ENCODE peak calls at places on chromosomes 2 and 18, in seven cellular contexts. One of them, this sample, is unnamed.

GRCh38 chr2:64766841-64767669 is 113.3 kb upstream of the SERTAD2 start:
- DNase-seq in stimulated activated CD8-positive, alpha-beta memory T cell treated with anti-CD3 and anti-CD28 coated beads, Interleukin-4, amount 100 ng/mL, for 1 hour: no peak
- DNase-seq in nucleus accumbens: no peak
- DNase-seq in NCI-H460: no peak
- DNase-seq in CD8-positive, alpha-beta T cell: no peak
- DNase-seq in lung microvascular endothelial cell: peak; percentile 62
- DNase-seq in fibroblast of the conjunctiva: no peak
- DNase-seq in this sample: no peak

GRCh38 chr18:2304378-2305175 is 266.7 kb downstream of the METTL4 start:
- DNase-seq in stimulated activated CD8-positive, alpha-beta memory T cell treated with anti-CD3 and anti-CD28 coated beads, Interleukin-4, amount 100 ng/mL, for 1 hour: no peak
- DNase-seq in nucleus accumbens: no peak
- DNase-seq in NCI-H460: peak; percentile 4
- DNase-seq in CD8-positive, alpha-beta T cell: no peak
- DNase-seq in lung microvascular endothelial cell: peak; percentile 91
- DNase-seq in fibroblast of the conjunctiva: no peak
- DNase-seq in this sample: no peak

GRCh38 chr2:200247494-200247893 is 59.0 kb upstream of the SPATS2L start:
- DNase-seq in stimulated activated CD8-positive, alpha-beta memory T cell treated with anti-CD3 and anti-CD28 coated beads, Interleukin-4, amount 100 ng/mL, for 1 hour: no peak
- DNase-seq in nucleus accumbens: no peak
- DNase-seq in NCI-H460: no peak
- DNase-seq in CD8-positive, alpha-beta T cell: no peak
- DNase-seq in lung microvascular endothelial cell: no peak
- DNase-seq in fibroblast of the conjunctiva: no peak
- DNase-seq in this sample: no peak

GRCh38 chr2:222608081-222608480 is 47.8 kb downstream of the FARSB start:
- DNase-seq in stimulated activated CD8-positive, alpha-beta memory T cell treated with anti-CD3 and anti-CD28 coated beads, Interleukin-4, amount 100 ng/mL, for 1 hour: no peak
- DNase-seq in nucleus accumbens: no peak
- DNase-seq in NCI-H460: no peak
- DNase-seq in CD8-positive, alpha-beta T cell: no peak
- DNase-seq in lung microvascular endothelial cell: no peak
- DNase-seq in fibroblast of the conjunctiva: no peak
- DNase-seq in this sample: no peak

GRCh38 chr2:238453842-238454241 is 27.1 kb downstream of the ASB1 start:
- DNase-seq in stimulated activated CD8-positive, alpha-beta memory T cell treated with anti-CD3 and anti-CD28 coated beads, Interleukin-4, amount 100 ng/mL, for 1 hour: no peak
- DNase-seq in nucleus accumbens: no peak
- DNase-seq in NCI-H460: no peak
- DNase-seq in CD8-positive, alpha-beta T cell: no peak
- DNase-seq in lung microvascular endothelial cell: no peak
- DNase-seq in fibroblast of the conjunctiva: no peak
- DNase-seq in this sample: no peak

GRCh38 chr2:225091336-225091735 is 49.1 kb upstream of the DOCK10 start:
- DNase-seq in stimulated activated CD8-positive, alpha-beta memory T cell treated with anti-CD3 and anti-CD28 coated beads, Interleukin-4, amount 100 ng/mL, for 1 hour: no peak
- DNase-seq in nucleus accumbens: no peak
- DNase-seq in NCI-H460: peak; percentile 64
- DNase-seq in CD8-positive, alpha-beta T cell: no peak
- DNase-seq in lung microvascular endothelial cell: no peak
- DNase-seq in fibroblast of the conjunctiva: peak; percentile 40
- DNase-seq in this sample: no peak

GRCh38 chr2:113156278-113157107 is 17.3 kb upstream of the PSD4 start:
- DNase-seq in stimulated activated CD8-positive, alpha-beta memory T cell treated with anti-CD3 and anti-CD28 coated beads, Interleukin-4, amount 100 ng/mL, for 1 hour: no peak
- DNase-seq in nucleus accumbens: no peak
- DNase-seq in NCI-H460: no peak
- DNase-seq in CD8-positive, alpha-beta T cell: no peak
- DNase-seq in lung microvascular endothelial cell: no peak
- DNase-seq in fibroblast of the conjunctiva: no peak
- DNase-seq in this sample: no peak

GRCh38 chr18:75679347-75679746 is 251.8 kb upstream of the SMIM21 start:
- DNase-seq in stimulated activated CD8-positive, alpha-beta memory T cell treated with anti-CD3 and anti-CD28 coated beads, Interleukin-4, amount 100 ng/mL, for 1 hour: no peak
- DNase-seq in nucleus accumbens: no peak
- DNase-seq in NCI-H460: no peak
- DNase-seq in CD8-positive, alpha-beta T cell: no peak
- DNase-seq in lung microvascular endothelial cell: no peak
- DNase-seq in fibroblast of the conjunctiva: no peak
- DNase-seq in this sample: no peak

GRCh38 chr2:237511885-237512405 is 24.9 kb downstream of the MLPH start:
- DNase-seq in stimulated activated CD8-positive, alpha-beta memory T cell treated with anti-CD3 and anti-CD28 coated beads, Interleukin-4, amount 100 ng/mL, for 1 hour: no peak
- DNase-seq in nucleus accumbens: no peak
- DNase-seq in NCI-H460: no peak
- DNase-seq in CD8-positive, alpha-beta T cell: no peak
- DNase-seq in lung microvascular endothelial cell: no peak
- DNase-seq in fibroblast of the conjunctiva: no peak
- DNase-seq in this sample: no peak

GRCh38 chr18:48938827-48939367 is 11.9 kb downstream of the SMAD7 start:
- DNase-seq in stimulated activated CD8-positive, alpha-beta memory T cell treated with anti-CD3 and anti-CD28 coated beads, Interleukin-4, amount 100 ng/mL, for 1 hour: no peak
- DNase-seq in nucleus accumbens: no peak
- DNase-seq in NCI-H460: no peak
- DNase-seq in CD8-positive, alpha-beta T cell: no peak
- DNase-seq in lung microvascular endothelial cell: no peak
- DNase-seq in fibroblast of the conjunctiva: no peak
- DNase-seq in this sample: no peak

GRCh38 chr2:133422946-133423345 is 145.3 kb downstream of the NCKAP5 start:
- DNase-seq in stimulated activated CD8-positive, alpha-beta memory T cell treated with anti-CD3 and anti-CD28 coated beads, Interleukin-4, amount 100 ng/mL, for 1 hour: no peak
- DNase-seq in nucleus accumbens: no peak
- DNase-seq in NCI-H460: no peak
- DNase-seq in CD8-positive, alpha-beta T cell: no peak
- DNase-seq in lung microvascular endothelial cell: no peak
- DNase-seq in fibroblast of the conjunctiva: no peak
- DNase-seq in this sample: peak; percentile 89

GRCh38 chr2:130336150-130336876 is 6.4 kb upstream of the IMP4 start:
- DNase-seq in stimulated activated CD8-positive, alpha-beta memory T cell treated with anti-CD3 and anti-CD28 coated beads, Interleukin-4, amount 100 ng/mL, for 1 hour: no peak
- DNase-seq in nucleus accumbens: no peak
- DNase-seq in NCI-H460: no peak
- DNase-seq in CD8-positive, alpha-beta T cell: no peak
- DNase-seq in lung microvascular endothelial cell: no peak
- DNase-seq in fibroblast of the conjunctiva: no peak
- DNase-seq in this sample: no peak

GRCh38 chr2:143248631-143249030 is 119.4 kb downstream of the ARHGAP15 start:
- DNase-seq in stimulated activated CD8-positive, alpha-beta memory T cell treated with anti-CD3 and anti-CD28 coated beads, Interleukin-4, amount 100 ng/mL, for 1 hour: no peak
- DNase-seq in nucleus accumbens: no peak
- DNase-seq in NCI-H460: no peak
- DNase-seq in CD8-positive, alpha-beta T cell: no peak
- DNase-seq in lung microvascular endothelial cell: no peak
- DNase-seq in fibroblast of the conjunctiva: no peak
- DNase-seq in this sample: no peak

GRCh38 chr2:99572798-99573197 is 83.0 kb upstream of the REV1 start:
- DNase-seq in stimulated activated CD8-positive, alpha-beta memory T cell treated with anti-CD3 and anti-CD28 coated beads, Interleukin-4, amount 100 ng/mL, for 1 hour: no peak
- DNase-seq in nucleus accumbens: no peak
- DNase-seq in NCI-H460: no peak
- DNase-seq in CD8-positive, alpha-beta T cell: no peak
- DNase-seq in lung microvascular endothelial cell: no peak
- DNase-seq in fibroblast of the conjunctiva: no peak
- DNase-seq in this sample: no peak

GRCh38 chr2:68753318-68753717 is 18.7 kb downstream of the ARHGAP25 start:
- DNase-seq in stimulated activated CD8-positive, alpha-beta memory T cell treated with anti-CD3 and anti-CD28 coated beads, Interleukin-4, amount 100 ng/mL, for 1 hour: no peak
- DNase-seq in nucleus accumbens: no peak
- DNase-seq in NCI-H460: no peak
- DNase-seq in CD8-positive, alpha-beta T cell: peak; percentile 48
- DNase-seq in lung microvascular endothelial cell: no peak
- DNase-seq in fibroblast of the conjunctiva: no peak
- DNase-seq in this sample: no peak

GRCh38 chr2:181947273-181947672 is 38.4 kb upstream of the PPP1R1C start:
- DNase-seq in stimulated activated CD8-positive, alpha-beta memory T cell treated with anti-CD3 and anti-CD28 coated beads, Interleukin-4, amount 100 ng/mL, for 1 hour: no peak
- DNase-seq in nucleus accumbens: no peak
- DNase-seq in NCI-H460: no peak
- DNase-seq in CD8-positive, alpha-beta T cell: no peak
- DNase-seq in lung microvascular endothelial cell: no peak
- DNase-seq in fibroblast of the conjunctiva: no peak
- DNase-seq in this sample: no peak

GRCh38 chr2:71929482-71929772 is 218.2 kb downstream of the CYP26B1 start:
- DNase-seq in stimulated activated CD8-positive, alpha-beta memory T cell treated with anti-CD3 and anti-CD28 coated beads, Interleukin-4, amount 100 ng/mL, for 1 hour: no peak
- DNase-seq in nucleus accumbens: no peak
- DNase-seq in NCI-H460: no peak
- DNase-seq in CD8-positive, alpha-beta T cell: no peak
- DNase-seq in lung microvascular endothelial cell: no peak
- DNase-seq in fibroblast of the conjunctiva: no peak
- DNase-seq in this sample: no peak

GRCh38 chr2:240359695-240360094 is 75.8 kb upstream of the GPC1 start:
- DNase-seq in stimulated activated CD8-positive, alpha-beta memory T cell treated with anti-CD3 and anti-CD28 coated beads, Interleukin-4, amount 100 ng/mL, for 1 hour: no peak
- DNase-seq in nucleus accumbens: no peak
- DNase-seq in NCI-H460: no peak
- DNase-seq in CD8-positive, alpha-beta T cell: no peak
- DNase-seq in lung microvascular endothelial cell: no peak
- DNase-seq in fibroblast of the conjunctiva: no peak
- DNase-seq in this sample: no peak

This sample was measured in SK-N-MC.